ENCODE peak calls at places on chromosome 14, in nine cellular contexts. G is WERI-Rb-1; P is GM03348; R is right atrium auricular region; N is CD4-positive, CD25-positive, alpha-beta regulatory T cell; Z is NAMALWA; S is ovary; U is CD8-positive, alpha-beta T cell; F is iris pigment epithelial cell. O is an unnamed sample.

GRCh38 chr14:73723411-73723798 is 9.2 kb upstream of the PNMA1 start:
- DNase-seq in G (no peak), P (no peak), R (no peak), N (no peak), Z (no peak), S (no peak), U (no peak), F (peak), O (no peak)

GRCh38 chr14:102985665-102986064 is 63.2 kb downstream of the AMN start:
- DNase-seq in G (no peak), P (no peak), R (no peak), N (no peak), Z (no peak), S (no peak), U (no peak), F (no peak), O (no peak)

GRCh38 chr14:88380405-88380804 is 5.1 kb upstream of the SPATA7 start:
- DNase-seq in G (no peak), P (peak), R (no peak), N (no peak), Z (peak), S (no peak), U (no peak), F (peak), O (peak)

GRCh38 chr14:100538566-100539318 is 48.5 kb downstream of the BEGAIN start:
- DNase-seq in G (no peak), P (no peak), R (no peak), N (peak), Z (no peak), S (no peak), U (no peak), F (no peak), O (no peak)

GRCh38 chr14:60656755-60657608 is 7.7 kb upstream of the SIX1 start:
- DNase-seq in G (no peak), P (peak), R (no peak), N (no peak), Z (peak), S (no peak), U (no peak), F (peak), O (peak)

GRCh38 chr14:93462479-93462878 is 31.7 kb downstream of the UNC79 start:
- DNase-seq in G (peak), P (no peak), R (no peak), N (no peak), Z (no peak), S (no peak), U (no peak), F (no peak), O (peak)

GRCh38 chr14:31777312-31777711 is 216.1 kb downstream of the NUBPL start:
- DNase-seq in G (no peak), P (no peak), R (no peak), N (no peak), Z (no peak), S (no peak), U (no peak), F (no peak), O (no peak)

GRCh38 chr14:99183716-99184115 is 88.3 kb downstream of the BCL11B start:
- DNase-seq in G (no peak), P (no peak), R (no peak), N (no peak), Z (no peak), S (no peak), U (no peak), F (no peak), O (no peak)

GRCh38 chr14:93954900-93955891 is 21.2 kb downstream of the ASB2 start:
- DNase-seq in G (no peak), P (no peak), R (no peak), N (peak), Z (peak), S (no peak), U (peak), F (no peak), O (no peak)

GRCh38 chr14:95885866-95886265 is 9.2 kb downstream of the TUNAR start:
- DNase-seq in G (no peak), P (no peak), R (no peak), N (no peak), Z (no peak), S (no peak), U (no peak), F (no peak), O (no peak)